ENCODE peak calls at places on chromosomes 5 and 9, in ten cellular contexts. W, O, Q, K, G, J, U, Z, Y and B are unnamed samples.

GRCh38 chr5:127025507-127025906 is 4.9 kb downstream of the MARCHF3 start:
- DNase-seq in G (no peak), O (no peak), W (no peak), Y (no peak), Q (no peak), J (no peak), U (no peak), Z (no peak), K (no peak), B (no peak)

GRCh38 chr9:108048406-108049025 is 558.9 kb upstream of the KLF4 start:
- DNase-seq in K (no peak), Y (no peak), G (no peak), W (no peak), U (no peak), J (no peak), Z (no peak), Q (no peak), O (no peak), B (no peak)

GRCh38 chr9:134174073-134174449 is 9.7 kb upstream of the RNU6ATAC start:
- DNase-seq in Q (peak; percentile 71), W (no peak), J (no peak), U (no peak), Y (no peak), G (no peak), K (no peak), O (no peak), Z (no peak), B (no peak)

GRCh38 chr5:36027066-36027465 is 35.9 kb upstream of the UGT3A1 start:
- DNase-seq in Y (no peak), U (no peak), Q (no peak), G (no peak), K (no peak), W (no peak), Z (no peak), J (no peak), O (no peak), B (no peak)

GRCh38 chr9:101354143-101354764 is 30.6 kb downstream of the BAAT start:
- DNase-seq in K (no peak), W (no peak), Y (no peak), O (no peak), U (no peak), Q (no peak), G (no peak), Z (no peak), J (no peak), B (no peak)

GRCh38 chr5:13659391-13659790 is 285.1 kb downstream of the DNAH5 start:
- DNase-seq in Y (no peak), W (no peak), K (no peak), Z (peak; percentile 34), J (no peak), U (no peak), O (no peak), Q (no peak), G (no peak), B (peak; percentile 16)

GRCh38 chr9:114250235-114250568 is 72.7 kb upstream of the ORM1 start:
- DNase-seq in O (no peak), J (no peak), K (no peak), W (no peak), Z (peak; percentile 83), Q (peak; percentile 49), U (peak; percentile 92), Y (no peak), G (no peak), B (peak; percentile 76)

GRCh38 chr5:38556599-38557308 is at the start of gene LIFR:
- DNase-seq in O (peak; percentile 19), K (peak; percentile 1), J (peak; percentile 58), G (no peak), U (peak; percentile 62), Z (peak; percentile 87), Q (peak; percentile 63), Y (peak; percentile 48), W (peak; percentile 40), B (peak; percentile 50)

GRCh38 chr9:75027187-75028107 is 646 bp downstream of the CARNMT1 start:
- DNase-seq in Q (peak; percentile 85), U (peak; percentile 11), W (peak; percentile 17), Z (peak; percentile 40), G (peak; percentile 14), K (peak; percentile 26), O (peak; percentile 2), Y (peak; percentile 44), J (peak; percentile 66), B (no peak)

GRCh38 chr9:4787876-4788275 is 4.9 kb upstream of the RCL1 start:
- DNase-seq in K (no peak), U (no peak), Z (no peak), G (no peak), O (no peak), Q (no peak), J (no peak), Y (no peak), W (no peak), B (no peak)

GRCh38 chr5:151496041-151496484 is 48.7 kb downstream of the SLC36A1 start:
- DNase-seq in G (no peak), O (no peak), Z (no peak), U (no peak), Y (no peak), J (no peak), W (no peak), K (no peak), Q (no peak), B (no peak)

GRCh38 chr5:95704150-95704549 is 21.4 kb upstream of the SPATA9 start:
- DNase-seq in Z (no peak), G (no peak), Y (no peak), K (no peak), J (no peak), Q (no peak), W (no peak), O (no peak), U (no peak), B (no peak)

GRCh38 chr9:113574381-113575262 is 111.1 kb downstream of the RGS3 start:
- DNase-seq in Z (peak; percentile 67), U (no peak), Y (no peak), W (no peak), J (no peak), O (no peak), G (no peak), Q (peak; percentile 35), K (no peak), B (no peak)

GRCh38 chr9:128022886-128023285 is 42.1 kb upstream of the EEIG1 start:
- DNase-seq in W (no peak), Y (no peak), O (no peak), U (no peak), J (no peak), Z (peak; percentile 43), K (no peak), Q (no peak), G (no peak), B (no peak)

GRCh38 chr9:95864852-95865580 is 10.5 kb upstream of the ERCC6L2 start:
- DNase-seq in J (no peak), O (no peak), Q (no peak), W (no peak), Z (no peak), G (no peak), K (no peak), U (no peak), Y (no peak), B (no peak)

GRCh38 chr5:88979244-88979643 is 96.3 kb upstream of the MEF2C start:
- DNase-seq in G (peak; percentile 79), Y (no peak), Q (no peak), J (peak; percentile 25), O (no peak), U (no peak), Z (no peak), K (no peak), W (no peak), B (no peak)